ENCODE peak calls at places on chromosomes 2 and 18, in six cellular contexts. N is upper lobe of right lung, E is Panc1, L is coronary artery, C is lower leg skin, X is endothelial cell. Y is an unnamed sample.

GRCh38 chr2:118244686-118245085 is 156.4 kb downstream of the INSIG2 start:
- DNase-seq in C (no peak), N (no peak), L (no peak), E (no peak), X (no peak), Y (no peak)

GRCh38 chr2:189168876-189169499 is 10.6 kb downstream of the COL5A2 start:
- DNase-seq in X (no peak), L (no peak), E (no peak), C (no peak), N (no peak), Y (no peak)

GRCh38 chr2:191593622-191594416 is 84.1 kb upstream of the NABP1 start:
- DNase-seq in X (no peak), E (no peak), L (no peak), C (no peak), N (no peak), Y (no peak)

GRCh38 chr2:238163494-238164198 is 4.9 kb downstream of the ERFE start:
- DNase-seq in L (no peak), X (no peak), E (no peak), C (no peak), N (peak; percentile 57), Y (no peak)

GRCh38 chr18:10936211-10937053 is 212.9 kb downstream of the PIEZO2 start:
- DNase-seq in X (no peak), L (no peak), E (no peak), C (no peak), N (no peak), Y (no peak)

GRCh38 chr2:15896859-15897258 is 43.5 kb upstream of the MYCN start:
- DNase-seq in X (no peak), N (no peak), L (no peak), C (no peak), E (no peak), Y (no peak)

GRCh38 chr2:96065381-96065930 is 30.7 kb upstream of the GPAT2 start:
- DNase-seq in N (peak; percentile 64), E (no peak), X (no peak), L (peak; percentile 67), C (no peak), Y (no peak)

GRCh38 chr2:200136655-200137054 is 169.8 kb upstream of the SPATS2L start:
- DNase-seq in X (no peak), E (no peak), C (no peak), N (no peak), L (no peak), Y (no peak)

GRCh38 chr2:240224676-240225075 is 84.2 kb upstream of the OTOS start:
- DNase-seq in C (no peak), X (no peak), N (no peak), E (no peak), L (no peak), Y (no peak)

GRCh38 chr2:223822818-223823217 is 14.6 kb downstream of the AP1S3 start:
- DNase-seq in N (no peak), C (no peak), E (no peak), L (no peak), X (no peak), Y (no peak)

DNA sequence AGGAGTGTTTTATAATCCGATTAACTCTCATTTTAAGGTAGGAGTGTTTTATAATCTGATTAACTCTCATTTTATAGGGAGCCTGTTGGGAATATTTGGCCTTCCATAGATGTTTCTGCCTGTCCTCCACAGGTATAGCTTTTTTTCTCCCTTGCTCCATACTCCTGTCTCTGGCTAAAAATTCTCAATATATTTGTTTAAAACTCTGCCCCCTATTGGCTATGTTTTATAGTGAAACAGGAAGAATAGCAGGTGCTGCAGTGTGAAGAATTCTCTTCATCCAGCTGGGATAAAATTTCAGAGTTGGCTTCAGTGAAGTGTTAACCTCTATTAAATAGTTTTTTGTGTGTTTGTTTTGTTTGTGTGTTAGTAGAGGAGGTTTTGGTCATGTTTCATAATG is 1046.0 kb upstream of the TMEFF2 start:
- DNase-seq in X (no peak), L (no peak), E (no peak), N (no peak), C (no peak), Y (no peak)
- TF ChIP-seq CTCF in X (peak; percentile 89), L (no peak), E (peak; percentile 13), N (no peak), C (no peak), Y (peak; percentile 32)

GRCh38 chr2:10406016-10406415 is 42.1 kb downstream of the ODC1 start:
- DNase-seq in E (no peak), N (no peak), X (no peak), C (no peak), L (peak; percentile 82), Y (no peak)

GRCh38 chr2:10406491-10406890 is 41.6 kb downstream of the ODC1 start:
- DNase-seq in X (no peak), L (no peak), C (no peak), N (no peak), E (no peak), Y (no peak)

GRCh38 chr2:10402652-10403215 is 45.4 kb downstream of the ODC1 start:
- DNase-seq in N (no peak), C (no peak), E (no peak), X (no peak), L (no peak), Y (no peak)

GRCh38 chr2:10405441-10405840 is 42.7 kb downstream of the ODC1 start:
- DNase-seq in X (no peak), E (peak; percentile 94), C (peak; percentile 55), L (peak; percentile 97), N (peak; percentile 78), Y (peak; percentile 94)

DNA sequence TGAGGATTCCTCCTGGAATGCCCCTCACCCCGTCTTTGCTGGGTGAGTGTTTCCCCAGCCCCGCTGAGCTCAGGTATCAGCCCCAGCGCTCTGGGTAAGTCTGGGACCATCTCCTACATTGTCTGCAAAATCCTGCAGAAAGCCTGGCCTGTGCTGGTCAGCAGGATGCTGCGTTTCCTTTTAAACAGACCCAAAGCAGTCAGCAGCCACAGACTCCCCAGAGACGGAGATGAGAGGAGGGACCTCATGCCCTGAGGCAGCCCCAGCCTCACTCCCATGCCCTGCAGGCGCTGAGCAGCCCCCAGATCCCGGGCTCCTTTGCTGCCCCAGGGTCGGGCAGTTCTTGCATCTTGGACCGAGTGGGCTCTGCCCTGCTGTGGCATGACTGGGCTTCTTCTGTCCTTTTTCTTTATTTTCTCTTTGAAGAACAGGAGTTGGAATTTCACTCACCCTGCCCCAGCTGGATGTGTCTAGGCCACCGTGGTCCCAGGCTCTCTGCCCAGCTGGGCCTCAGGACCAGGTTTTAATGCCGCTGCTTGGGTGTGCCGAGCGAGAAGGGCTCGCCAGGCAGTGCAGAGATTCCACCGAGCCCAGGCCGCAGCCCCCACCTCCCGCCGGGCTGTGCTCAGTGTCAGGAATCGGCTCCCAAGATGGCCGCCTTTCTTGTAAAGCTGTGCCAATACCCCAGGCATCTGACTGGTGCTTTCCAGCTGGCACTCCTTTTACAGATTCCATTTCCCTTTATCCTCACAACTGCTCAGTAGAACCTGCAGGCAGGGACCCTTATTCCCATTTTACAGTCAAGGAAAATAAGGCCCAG is 43.6 kb downstream of the ODC1 start:
- DNase-seq in X (peak; percentile 33), E (no peak), C (no peak), L (peak; percentile 88), N (no peak), Y (peak; percentile 88)
- TF ChIP-seq CTCF in X (no peak), E (no peak), C (no peak), L (no peak), N (no peak), Y (no peak)

GRCh38 chr2:19769513-19769912 is 132.3 kb downstream of the TTC32 start:
- DNase-seq in N (no peak), L (no peak), X (no peak), C (no peak), E (no peak), Y (no peak)
- TF ChIP-seq CTCF in N (peak; percentile 6), L (no peak), X (peak; percentile 44), C (no peak), E (peak; percentile 15), Y (peak; percentile 43)

DNA sequence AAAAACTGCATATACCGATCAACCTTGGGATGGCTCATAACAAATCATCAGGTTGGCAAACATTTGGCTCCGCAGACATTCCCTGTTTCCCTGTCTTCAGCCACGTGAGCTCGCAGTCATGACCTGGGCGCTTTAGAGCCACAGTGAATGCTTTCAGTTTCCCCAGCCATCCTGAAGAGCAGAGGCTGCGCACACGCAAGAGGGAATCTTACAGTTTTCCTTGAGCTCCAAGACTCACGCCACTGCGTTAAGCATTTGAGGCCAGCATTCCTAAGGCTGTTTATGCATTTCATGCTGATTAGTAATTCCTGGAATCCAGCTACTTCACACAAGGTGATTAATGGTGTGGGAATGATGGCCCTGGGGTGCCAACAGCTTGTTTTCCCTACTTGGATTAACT is 95.1 kb downstream of the MTCL1 start:
- DNase-seq in C (no peak), L (no peak), X (no peak), N (no peak), E (peak; percentile 84), Y (no peak)
- TF ChIP-seq CTCF in C (no peak), L (no peak), X (no peak), N (no peak), E (no peak), Y (no peak)